ENCODE peak calls at places on chromosomes 4 and X, in seven cellular contexts. Z is uterus, J is brain microvascular endothelial cell, U is tibial nerve, V is type B pancreatic cell, N is GM12865, X is A673. G is an unnamed sample.

GRCh38 chr4:76011700-76012387 is 4.5 kb upstream of the CXCL9 start:
- DNase-seq in Z (peak), J (peak), U (no peak), V (no peak), N (peak), X (peak), G (no peak)

GRCh38 chr4:156962551-156962974 is 9.0 kb downstream of the PDGFC start:
- DNase-seq in Z (peak), J (no peak), U (no peak), V (no peak), N (no peak), X (no peak), G (no peak)

GRCh38 chrX:53282313-53282712 is 929 bp upstream of the IQSEC2 start:
- DNase-seq in Z (peak), J (no peak), U (no peak), V (no peak), N (no peak), X (peak), G (no peak)

GRCh38 chrX:111168314-111168713 is 72.3 kb downstream of the PAK3 start:
- DNase-seq in Z (no peak), J (no peak), U (no peak), V (no peak), N (peak), X (peak), G (no peak)

GRCh38 chr4:145805490-145805889 is 125.5 kb downstream of the C4orf51 start:
- DNase-seq in Z (no peak), J (peak), U (no peak), V (no peak), N (no peak), X (no peak), G (peak)

GRCh38 chr4:128639586-128640270 is 169.8 kb upstream of the JADE1 start:
- DNase-seq in Z (no peak), J (no peak), U (no peak), V (no peak), N (no peak), X (no peak), G (no peak)

GRCh38 chr4:183838987-183839712 is 66.0 kb upstream of the STOX2 start:
- DNase-seq in Z (no peak), J (peak), U (no peak), V (no peak), N (peak), X (peak), G (no peak)

GRCh38 chrX:12779534-12779933 is 11.7 kb upstream of the PRPS2 start:
- DNase-seq in Z (no peak), J (no peak), U (no peak), V (no peak), N (no peak), X (no peak), G (peak)

GRCh38 chr4:85127653-85128052 is 161.2 kb upstream of the WDFY3 start:
- DNase-seq in Z (no peak), J (no peak), U (no peak), V (no peak), N (peak), X (peak), G (peak)

GRCh38 chr4:76947369-76947768 is 2.2 kb upstream of the SEPTIN11 start:
- DNase-seq in Z (no peak), J (no peak), U (no peak), V (no peak), N (no peak), X (no peak), G (no peak)

GRCh38 chr4:163598489-163598888 is 104.0 kb downstream of the TMA16 start:
- DNase-seq in Z (no peak), J (no peak), U (no peak), V (no peak), N (no peak), X (no peak), G (no peak)

GRCh38 chr4:174522183-174523002 is at the start of gene HPGD:
- DNase-seq in Z (peak), J (no peak), U (no peak), V (peak), N (peak), X (peak), G (peak)

GRCh38 chrX:104668550-104668949 is 102.6 kb downstream of the IL1RAPL2 start:
- DNase-seq in Z (no peak), J (no peak), U (no peak), V (no peak), N (peak), X (no peak), G (no peak)

GRCh38 chr4:67483868-67484602 is 61.3 kb downstream of the CENPC start:
- DNase-seq in Z (no peak), J (peak), U (no peak), V (no peak), N (peak), X (peak), G (no peak)

GRCh38 chr4:25223770-25224375 is 10.0 kb upstream of the PI4K2B start:
- DNase-seq in Z (no peak), J (peak), U (no peak), V (no peak), N (peak), X (peak), G (peak)

GRCh38 chr4:83340692-83341343 is 6.2 kb upstream of the HPSE start:
- DNase-seq in Z (no peak), J (no peak), U (no peak), V (no peak), N (peak), X (no peak), G (no peak)

GRCh38 chrX:103063191-103063845 is 653 bp downstream of the BEX1 start:
- DNase-seq in Z (no peak), J (peak), U (no peak), V (no peak), N (no peak), X (peak), G (no peak)

GRCh38 chrX:43283187-43283586 is 372.9 kb upstream of the MAOA start:
- DNase-seq in Z (no peak), J (no peak), U (no peak), V (no peak), N (no peak), X (no peak), G (no peak)
- TF ChIP-seq CTCF in Z (no peak), J (no peak), U (no peak), V (no peak), N (no peak), X (no peak), G (no peak)

GRCh38 chr4:107603430-107603829 is 116.6 kb downstream of the PAPSS1 start:
- DNase-seq in Z (no peak), J (peak), U (no peak), V (no peak), N (no peak), X (no peak), G (no peak)
- TF ChIP-seq CTCF in Z (no peak), J (no peak), U (no peak), V (no peak), N (no peak), X (no peak), G (no peak)

DNA sequence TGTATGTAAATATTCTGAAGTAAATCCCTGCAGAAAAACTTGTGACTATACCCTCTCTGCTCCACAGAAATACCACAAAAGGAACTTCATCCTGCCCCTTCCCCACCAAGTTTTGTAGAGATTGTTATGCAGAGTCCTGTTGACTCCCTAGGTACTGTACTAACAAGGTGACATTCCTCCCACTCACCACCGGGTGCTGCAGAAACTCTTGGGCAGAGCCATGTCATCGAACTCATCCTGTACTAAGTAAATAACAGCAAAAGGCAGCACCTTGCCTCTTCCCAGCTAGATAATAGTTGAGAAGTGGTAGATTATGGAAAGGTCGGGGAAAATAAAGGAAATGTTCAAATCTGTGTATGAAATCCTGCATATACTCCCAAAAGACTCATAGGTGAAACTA is 233.3 kb downstream of the STPG2 start:
- DNase-seq in Z (no peak), J (no peak), U (no peak), V (no peak), N (no peak), X (peak), G (no peak)
- TF ChIP-seq CTCF in Z (no peak), J (peak), U (no peak), V (peak), N (no peak), X (peak), G (no peak)

DNA sequence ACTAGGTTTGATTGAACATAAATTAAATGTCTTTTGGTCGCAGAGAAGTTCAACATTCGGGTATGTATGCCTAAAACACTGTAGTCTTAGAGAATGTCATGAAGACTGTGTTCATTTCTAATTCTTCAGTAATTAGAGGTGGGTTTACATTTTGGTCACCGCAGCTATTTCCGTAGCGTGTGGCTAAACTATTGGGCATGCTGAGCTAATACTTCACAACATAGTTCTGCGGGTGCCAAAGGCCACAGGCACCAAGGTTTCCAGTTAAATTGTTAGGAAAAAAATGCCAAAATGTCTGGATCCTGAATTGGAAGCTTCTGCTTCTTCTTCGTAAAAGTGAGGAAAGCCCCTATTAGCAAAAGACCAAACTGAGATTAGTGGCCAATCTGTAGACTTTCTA is 25.1 kb downstream of the SMIM31 start:
- DNase-seq in Z (no peak), J (no peak), U (no peak), V (no peak), N (no peak), X (no peak), G (no peak)
- TF ChIP-seq CTCF in Z (no peak), J (no peak), U (no peak), V (no peak), N (no peak), X (no peak), G (no peak)

GRCh38 chr4:113878718-113879117 is 100.7 kb downstream of the ARSJ start:
- DNase-seq in Z (no peak), J (peak), U (no peak), V (no peak), N (no peak), X (peak), G (peak)
- TF ChIP-seq CTCF in Z (no peak), J (peak), U (no peak), V (peak), N (no peak), X (peak), G (peak)